ENCODE peak calls at places on chromosomes 16 and 17, in nine cellular contexts. One of them, this sample, is unnamed.

GRCh38 chr17:59848778-59849177 is 44.0 kb downstream of the TUBD1 start:
- DNase-seq in IMR-90: peak
- DNase-seq in OCI-LY7: no peak
- DNase-seq in mesendoderm: no peak
- DNase-seq in H1: no peak
- DNase-seq in hepatocyte: peak
- DNase-seq in fibroblast of lung: peak
- DNase-seq in A549: no peak
- DNase-seq in Karpas-422: no peak
- DNase-seq in this sample: no peak

GRCh38 chr17:35372846-35373531 is 432 bp downstream of the SLFN11 start:
- DNase-seq in IMR-90: no peak
- DNase-seq in OCI-LY7: no peak
- DNase-seq in mesendoderm: no peak
- DNase-seq in H1: no peak
- DNase-seq in hepatocyte: peak
- DNase-seq in fibroblast of lung: no peak
- DNase-seq in A549: no peak
- DNase-seq in Karpas-422: no peak
- DNase-seq in this sample: peak

GRCh38 chr17:21297026-21297520 is 12.6 kb downstream of the MAP2K3 start:
- DNase-seq in IMR-90: no peak
- DNase-seq in OCI-LY7: no peak
- DNase-seq in mesendoderm: no peak
- DNase-seq in H1: no peak
- DNase-seq in hepatocyte: no peak
- DNase-seq in fibroblast of lung: no peak
- DNase-seq in A549: no peak
- DNase-seq in Karpas-422: no peak
- DNase-seq in this sample: no peak

GRCh38 chr17:77734371-77735050 is 224.0 kb upstream of the TNRC6C start:
- DNase-seq in IMR-90: peak
- DNase-seq in OCI-LY7: no peak
- DNase-seq in mesendoderm: peak
- DNase-seq in H1: peak
- DNase-seq in hepatocyte: peak
- DNase-seq in fibroblast of lung: peak
- DNase-seq in A549: peak
- DNase-seq in Karpas-422: no peak
- DNase-seq in this sample: peak

GRCh38 chr17:37100231-37100630 is 151.5 kb downstream of the AATF start:
- DNase-seq in IMR-90: no peak
- DNase-seq in OCI-LY7: no peak
- DNase-seq in mesendoderm: no peak
- DNase-seq in H1: no peak
- DNase-seq in hepatocyte: no peak
- DNase-seq in fibroblast of lung: peak
- DNase-seq in A549: no peak
- DNase-seq in Karpas-422: no peak
- DNase-seq in this sample: no peak

GRCh38 chr17:73228748-73229236 is 32.9 kb downstream of the CPSF4L start:
- DNase-seq in IMR-90: peak
- DNase-seq in OCI-LY7: no peak
- DNase-seq in mesendoderm: peak
- DNase-seq in H1: no peak
- DNase-seq in hepatocyte: peak
- DNase-seq in fibroblast of lung: peak
- DNase-seq in A549: peak
- DNase-seq in Karpas-422: peak
- DNase-seq in this sample: no peak

GRCh38 chr16:66270333-66270927 is 96.1 kb upstream of the CDH5 start:
- DNase-seq in IMR-90: peak
- DNase-seq in OCI-LY7: peak
- DNase-seq in mesendoderm: peak
- DNase-seq in H1: peak
- DNase-seq in hepatocyte: peak
- DNase-seq in fibroblast of lung: peak
- DNase-seq in A549: peak
- DNase-seq in Karpas-422: peak
- DNase-seq in this sample: peak

GRCh38 chr16:75758215-75758614 is 31.9 kb upstream of the CPHXL start:
- DNase-seq in IMR-90: peak
- DNase-seq in OCI-LY7: no peak
- DNase-seq in mesendoderm: no peak
- DNase-seq in H1: no peak
- DNase-seq in hepatocyte: no peak
- DNase-seq in fibroblast of lung: peak
- DNase-seq in A549: no peak
- DNase-seq in Karpas-422: no peak
- DNase-seq in this sample: no peak

GRCh38 chr17:32299579-32300158 is 34.0 kb downstream of the RHBDL3 start:
- DNase-seq in IMR-90: no peak
- DNase-seq in OCI-LY7: no peak
- DNase-seq in mesendoderm: no peak
- DNase-seq in H1: no peak
- DNase-seq in hepatocyte: no peak
- DNase-seq in fibroblast of lung: no peak
- DNase-seq in A549: no peak
- DNase-seq in Karpas-422: no peak
- DNase-seq in this sample: no peak

GRCh38 chr16:56944954-56945839 is 13.3 kb downstream of the HERPUD1 start:
- DNase-seq in IMR-90: peak
- DNase-seq in OCI-LY7: no peak
- DNase-seq in mesendoderm: no peak
- DNase-seq in H1: no peak
- DNase-seq in hepatocyte: no peak
- DNase-seq in fibroblast of lung: peak
- DNase-seq in A549: no peak
- DNase-seq in Karpas-422: no peak
- DNase-seq in this sample: no peak

GRCh38 chr17:36529121-36529520 is 5.5 kb downstream of the MYO19 start:
- DNase-seq in IMR-90: peak
- DNase-seq in OCI-LY7: no peak
- DNase-seq in mesendoderm: no peak
- DNase-seq in H1: no peak
- DNase-seq in hepatocyte: no peak
- DNase-seq in fibroblast of lung: peak
- DNase-seq in A549: peak
- DNase-seq in Karpas-422: no peak
- DNase-seq in this sample: no peak

GRCh38 chr17:43671075-43671692 is 9.5 kb upstream of the MEOX1 start:
- DNase-seq in IMR-90: no peak
- DNase-seq in OCI-LY7: no peak
- DNase-seq in mesendoderm: no peak
- DNase-seq in H1: no peak
- DNase-seq in hepatocyte: no peak
- DNase-seq in fibroblast of lung: peak
- DNase-seq in A549: no peak
- DNase-seq in Karpas-422: no peak
- DNase-seq in this sample: no peak

GRCh38 chr16:71919033-71919432 is 23.7 kb downstream of the IST1 start:
- DNase-seq in IMR-90: no peak
- DNase-seq in OCI-LY7: no peak
- DNase-seq in mesendoderm: no peak
- DNase-seq in H1: no peak
- DNase-seq in hepatocyte: no peak
- DNase-seq in fibroblast of lung: no peak
- DNase-seq in A549: no peak
- DNase-seq in Karpas-422: no peak
- DNase-seq in this sample: no peak

GRCh38 chr16:18072161-18072560 is 264.4 kb downstream of the NPIPA8 start:
- DNase-seq in IMR-90: no peak
- DNase-seq in OCI-LY7: no peak
- DNase-seq in mesendoderm: no peak
- DNase-seq in H1: no peak
- DNase-seq in hepatocyte: no peak
- DNase-seq in fibroblast of lung: no peak
- DNase-seq in A549: no peak
- DNase-seq in Karpas-422: no peak
- DNase-seq in this sample: no peak

GRCh38 chr17:75476274-75476673 is 19.8 kb downstream of the TMEM94 start:
- DNase-seq in IMR-90: peak
- DNase-seq in OCI-LY7: no peak
- DNase-seq in mesendoderm: no peak
- DNase-seq in H1: no peak
- DNase-seq in hepatocyte: no peak
- DNase-seq in fibroblast of lung: peak
- DNase-seq in A549: no peak
- DNase-seq in Karpas-422: no peak
- DNase-seq in this sample: no peak

GRCh38 chr16:68197250-68197649 is 38.7 kb downstream of the ESRP2 start:
- DNase-seq in IMR-90: peak
- DNase-seq in OCI-LY7: no peak
- DNase-seq in mesendoderm: no peak
- DNase-seq in H1: no peak
- DNase-seq in hepatocyte: no peak
- DNase-seq in fibroblast of lung: peak
- DNase-seq in A549: peak
- DNase-seq in Karpas-422: no peak
- DNase-seq in this sample: no peak

GRCh38 chr16:29680180-29680598 is 1.2 kb downstream of the QPRT start:
- DNase-seq in IMR-90: no peak
- DNase-seq in OCI-LY7: no peak
- DNase-seq in mesendoderm: peak
- DNase-seq in H1: no peak
- DNase-seq in hepatocyte: peak
- DNase-seq in fibroblast of lung: no peak
- DNase-seq in A549: no peak
- DNase-seq in Karpas-422: no peak
- DNase-seq in this sample: no peak

GRCh38 chr16:85643631-85644030 is 30.5 kb downstream of the GSE1 start:
- DNase-seq in IMR-90: no peak
- DNase-seq in OCI-LY7: no peak
- DNase-seq in mesendoderm: no peak
- DNase-seq in H1: no peak
- DNase-seq in hepatocyte: no peak
- DNase-seq in fibroblast of lung: no peak
- DNase-seq in A549: no peak
- DNase-seq in Karpas-422: no peak
- DNase-seq in this sample: no peak

GRCh38 chr16:59045496-59045895 is 311.4 kb upstream of the GOT2 start:
- DNase-seq in IMR-90: peak
- DNase-seq in OCI-LY7: no peak
- DNase-seq in mesendoderm: peak
- DNase-seq in H1: no peak
- DNase-seq in hepatocyte: no peak
- DNase-seq in fibroblast of lung: peak
- DNase-seq in A549: no peak
- DNase-seq in Karpas-422: no peak
- DNase-seq in this sample: no peak
- H3K4me2 ChIP-seq in IMR-90: no peak
- H3K4me2 ChIP-seq in OCI-LY7: no peak
- H3K4me2 ChIP-seq in mesendoderm: no peak
- H3K4me2 ChIP-seq in H1: no peak
- H3K4me2 ChIP-seq in hepatocyte: no peak
- H3K4me2 ChIP-seq in fibroblast of lung: no peak
- H3K4me2 ChIP-seq in A549: peak
- H3K4me2 ChIP-seq in Karpas-422: no peak
- H3K4me2 ChIP-seq in this sample: no peak

GRCh38 chr17:44797809-44798208 is 32.3 kb downstream of the GJC1 start:
- DNase-seq in IMR-90: peak
- DNase-seq in OCI-LY7: no peak
- DNase-seq in mesendoderm: no peak
- DNase-seq in H1: no peak
- DNase-seq in hepatocyte: no peak
- DNase-seq in fibroblast of lung: peak
- DNase-seq in A549: no peak
- DNase-seq in Karpas-422: no peak
- DNase-seq in this sample: no peak
- H3K27ac ChIP-seq in IMR-90: peak
- H3K27ac ChIP-seq in OCI-LY7: no peak
- H3K27ac ChIP-seq in mesendoderm: no peak
- H3K27ac ChIP-seq in H1: no peak
- H3K27ac ChIP-seq in hepatocyte: no peak
- H3K27ac ChIP-seq in fibroblast of lung: peak
- H3K27ac ChIP-seq in A549: no peak
- H3K27ac ChIP-seq in Karpas-422: no peak
- H3K27ac ChIP-seq in this sample: peak

DNA sequence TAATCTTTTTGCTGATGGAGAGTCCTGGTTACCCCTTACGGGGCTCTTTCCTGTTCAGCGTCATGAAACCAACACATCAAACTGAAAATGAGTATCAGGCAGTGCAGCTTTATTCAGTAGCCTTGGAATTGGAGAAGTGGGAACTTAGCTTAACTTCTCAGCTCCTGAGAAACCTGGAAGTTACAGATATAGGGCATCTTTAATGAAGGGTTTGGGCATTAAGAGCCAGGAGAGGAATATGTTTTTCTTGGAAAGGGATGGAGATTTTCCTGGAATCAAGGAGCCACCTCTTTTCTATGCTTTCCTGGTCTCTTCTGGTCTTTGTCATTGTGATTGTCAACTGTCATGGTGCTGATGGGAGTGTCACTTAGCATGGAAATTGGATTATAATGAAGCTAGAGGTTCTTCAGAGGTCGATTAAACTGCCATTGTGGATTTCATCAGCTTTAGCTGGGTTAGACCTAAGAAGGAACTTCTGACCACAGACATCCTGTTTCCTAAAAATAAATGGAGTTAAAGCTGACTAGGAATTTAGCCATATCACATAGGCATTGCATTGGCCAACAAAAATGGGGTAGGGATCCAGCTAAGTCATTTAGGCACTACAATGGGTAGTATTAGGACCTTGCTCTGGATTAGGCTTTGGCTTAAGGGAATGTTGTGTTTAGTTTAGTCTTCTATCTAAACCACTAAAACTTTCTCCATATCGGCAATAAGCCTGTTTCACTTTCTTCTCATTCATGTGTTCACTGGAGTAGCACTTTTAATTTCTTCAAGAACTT is 186.4 kb downstream of the BCAS3 start:
- DNase-seq in IMR-90: peak
- DNase-seq in OCI-LY7: no peak
- DNase-seq in mesendoderm: peak
- DNase-seq in H1: no peak
- DNase-seq in hepatocyte: no peak
- DNase-seq in fibroblast of lung: peak
- DNase-seq in A549: no peak
- DNase-seq in Karpas-422: no peak
- DNase-seq in this sample: no peak
- H3K4me2 ChIP-seq in IMR-90: peak
- H3K4me2 ChIP-seq in OCI-LY7: no peak
- H3K4me2 ChIP-seq in mesendoderm: no peak
- H3K4me2 ChIP-seq in H1: no peak
- H3K4me2 ChIP-seq in hepatocyte: no peak
- H3K4me2 ChIP-seq in fibroblast of lung: peak
- H3K4me2 ChIP-seq in A549: no peak
- H3K4me2 ChIP-seq in Karpas-422: no peak
- H3K4me2 ChIP-seq in this sample: no peak

DNA sequence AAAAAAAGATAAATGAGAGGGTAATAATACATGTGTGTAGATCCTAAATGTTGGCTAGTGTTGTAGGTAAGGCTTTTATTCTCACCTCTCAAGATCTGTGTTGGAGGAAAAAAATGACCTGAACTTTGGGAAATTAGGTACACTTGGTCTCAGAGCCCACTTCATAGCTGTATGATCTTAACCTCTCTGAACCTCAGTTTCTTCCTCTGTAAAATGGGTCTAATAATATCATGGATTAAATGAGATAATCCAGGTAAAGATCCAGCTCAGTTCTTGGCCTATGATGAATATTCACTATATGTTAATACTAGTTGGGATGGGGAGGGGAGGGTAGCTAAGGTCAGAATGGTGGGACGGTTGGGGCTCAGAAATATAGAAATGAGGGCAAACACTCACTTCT is 24.3 kb upstream of the GPRC5B start:
- DNase-seq in IMR-90: no peak
- DNase-seq in OCI-LY7: no peak
- DNase-seq in mesendoderm: no peak
- DNase-seq in H1: no peak
- DNase-seq in hepatocyte: no peak
- DNase-seq in fibroblast of lung: no peak
- DNase-seq in A549: no peak
- DNase-seq in Karpas-422: no peak
- DNase-seq in this sample: no peak
- H3K27ac ChIP-seq in IMR-90: no peak
- H3K27ac ChIP-seq in OCI-LY7: no peak
- H3K27ac ChIP-seq in mesendoderm: no peak
- H3K27ac ChIP-seq in H1: no peak
- H3K27ac ChIP-seq in hepatocyte: no peak
- H3K27ac ChIP-seq in fibroblast of lung: no peak
- H3K27ac ChIP-seq in A549: no peak
- H3K27ac ChIP-seq in Karpas-422: no peak
- H3K27ac ChIP-seq in this sample: no peak